ENCODE peak calls at places on chromosomes 4 and X, in nine cellular contexts. W is heart right ventricle; N is lung; B is CD8-positive, alpha-beta memory T cell; K is uterus; Y is Peyer's patch; M is psoas muscle; I is pancreas; T is A673. H is an unnamed sample. For H3K27me3, the result is how much of the 10 kb centered on the place peaks cover.

GRCh38 chr4:145130788-145131398 is 32.8 kb downstream of the ABCE1 start:
- DNase-seq in K (no peak), T (no peak), I (no peak), W (no peak), M (no peak), B (no peak), N (peak), Y (no peak), H (no peak)

GRCh38 chrX:78517124-78517523 is 142.0 kb downstream of the RTL3 start:
- DNase-seq in B (peak), W (no peak), M (no peak), N (no peak), K (no peak), T (no peak), I (no peak), Y (no peak), H (no peak)

GRCh38 chrX:29604381-29604780 is 611.0 kb upstream of the MAGEB2 start:
- DNase-seq in W (no peak), I (no peak), K (no peak), T (no peak), Y (no peak), N (no peak), B (no peak), M (no peak), H (no peak)

GRCh38 chrX:10108288-10108687 is 48.5 kb upstream of the CLCN4 start:
- DNase-seq in K (no peak), I (no peak), M (no peak), W (no peak), Y (no peak), B (no peak), T (no peak), N (no peak), H (no peak)

GRCh38 chr4:96845798-96846197 is 1005.9 kb downstream of the PDHA2 start:
- DNase-seq in W (no peak), N (no peak), Y (no peak), I (no peak), K (no peak), M (no peak), B (no peak), T (no peak), H (no peak)

GRCh38 chr4:147543039-147543438 is 62.1 kb downstream of the EDNRA start:
- DNase-seq in M (no peak), B (no peak), T (no peak), Y (no peak), I (no peak), W (no peak), N (no peak), K (no peak), H (no peak)

GRCh38 chr4:574346-575161 is 1.5 kb downstream of the TMEM271 start:
- DNase-seq in B (no peak), N (no peak), K (no peak), I (no peak), Y (no peak), T (no peak), W (no peak), M (no peak), H (no peak)

GRCh38 chr4:145071560-145071959 is 26.4 kb downstream of the ANAPC10 start:
- DNase-seq in K (no peak), B (no peak), Y (no peak), N (no peak), T (no peak), W (no peak), M (no peak), I (no peak), H (no peak)

GRCh38 chrX:16946971-16947562 is 609 bp downstream of the REPS2 start:
- DNase-seq in I (peak), N (peak), W (peak), K (peak), T (no peak), B (no peak), Y (peak), M (peak), H (no peak)

GRCh38 chrX:73962948-73963347 is 341.0 kb upstream of the ZCCHC13 start:
- DNase-seq in T (no peak), Y (no peak), W (no peak), B (no peak), K (no peak), M (no peak), I (no peak), N (no peak), H (no peak)

GRCh38 chr4:32268949-32269348 is 1548.8 kb downstream of the PCDH7 start:
- DNase-seq in Y (no peak), I (no peak), T (peak), B (no peak), M (no peak), W (no peak), K (no peak), N (no peak), H (no peak)

GRCh38 chr4:38904090-38904666 is 36.6 kb downstream of the FAM114A1 start:
- DNase-seq in W (no peak), Y (no peak), T (no peak), M (no peak), I (no peak), B (no peak), K (no peak), N (no peak), H (no peak)

GRCh38 chr4:80336582-80336981 is 1.1 kb downstream of the CFAP299 start:
- DNase-seq in W (no peak), I (no peak), M (no peak), T (no peak), N (peak), Y (no peak), K (no peak), B (no peak), H (no peak)

GRCh38 chr4:23934223-23934622 is 44.4 kb upstream of the PPARGC1A start:
- DNase-seq in W (no peak), M (no peak), K (no peak), Y (no peak), N (no peak), T (no peak), B (no peak), I (no peak), H (no peak)

GRCh38 chrX:47458528-47458927 is 24.5 kb downstream of the ZNF41 start:
- DNase-seq in K (no peak), W (no peak), I (no peak), B (peak), M (no peak), Y (no peak), N (no peak), T (no peak), H (no peak)

GRCh38 chr4:2095236-2096072 is 36.3 kb downstream of the NAT8L start:
- DNase-seq in B (no peak), N (peak), W (no peak), K (no peak), M (no peak), I (no peak), T (no peak), Y (no peak), H (no peak)

GRCh38 chr4:2258091-2259035 is 3.5 kb downstream of the MXD4 start:
- DNase-seq in I (peak), M (peak), B (no peak), T (no peak), K (no peak), W (no peak), N (no peak), Y (no peak), H (peak)

DNA sequence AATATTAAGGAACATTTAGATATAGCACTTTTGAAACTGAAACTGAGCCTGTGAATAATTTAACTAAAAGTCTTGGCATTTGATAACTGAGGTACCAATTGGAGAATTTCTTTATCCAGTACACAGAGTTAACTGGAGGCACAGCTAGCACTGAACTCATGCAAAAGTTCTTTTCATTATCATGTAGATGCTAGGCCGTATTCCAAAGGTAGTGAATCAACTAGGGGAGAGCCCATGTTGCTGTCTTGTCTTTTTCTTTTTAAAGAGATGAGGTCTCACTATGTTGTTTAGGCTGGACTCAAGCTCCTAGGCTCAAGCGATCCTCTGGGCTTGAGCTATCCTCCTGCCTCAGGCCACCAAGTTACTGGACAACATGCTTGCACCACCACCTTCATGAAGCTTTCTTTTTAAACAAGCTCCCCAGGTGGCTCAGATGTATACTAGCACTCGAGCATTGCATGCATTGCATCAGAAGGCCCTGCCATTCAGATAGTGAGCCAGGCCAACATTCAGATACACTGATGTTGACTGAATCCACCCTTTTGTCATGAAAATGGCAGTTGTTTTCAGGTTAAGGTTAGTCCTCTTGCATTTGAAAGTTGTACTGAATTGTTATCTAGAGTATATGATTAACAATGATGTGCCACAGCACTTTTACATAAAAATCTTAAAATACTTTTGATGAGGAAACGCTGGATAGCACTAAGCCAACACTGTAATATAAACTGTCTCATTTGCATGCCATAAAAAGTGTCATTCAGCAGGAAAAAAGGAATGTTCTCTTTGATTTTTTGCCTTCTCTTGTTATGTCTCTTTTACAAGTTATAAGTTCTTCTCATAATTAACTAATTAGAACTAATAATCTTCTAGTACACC is 76.6 kb downstream of the FNIP2 start:
- DNase-seq in W (no peak), N (no peak), Y (no peak), M (no peak), B (no peak), I (no peak), T (no peak), K (no peak), H (no peak)
- H3K27ac ChIP-seq in W (no peak), N (no peak), Y (no peak), M (no peak), B (no peak), I (no peak), T (no peak), K (no peak), H (no peak)

GRCh38 chrX:34112459-34112858 is 19.7 kb downstream of the FAM47A start:
- DNase-seq in W (no peak), N (no peak), M (no peak), B (no peak), Y (no peak), K (no peak), T (no peak), I (no peak), H (no peak)
- H3K27me3 ChIP-seq in W (under half), N (under half), M (under half), B (under half), Y (under half), K (under half), T (under half), I (under half), H (under half)

GRCh38 chr4:161498155-161498554 is 665.6 kb downstream of the FSTL5 start:
- DNase-seq in I (no peak), N (no peak), W (no peak), B (no peak), M (no peak), K (no peak), T (no peak), Y (no peak), H (no peak)
- H3K27ac ChIP-seq in I (no peak), N (no peak), W (no peak), B (no peak), M (no peak), K (no peak), T (no peak), Y (no peak), H (no peak)

GRCh38 chr4:82811838-82812672 is 13.5 kb upstream of the SCD5 start:
- DNase-seq in I (no peak), N (no peak), K (no peak), T (peak), Y (no peak), W (no peak), M (no peak), B (no peak), H (no peak)
- H3K27me3 ChIP-seq in I (under half), N (under half), K (under half), T (under half), Y (under half), W (under half), M (under half), B (under half), H (under half)

DNA sequence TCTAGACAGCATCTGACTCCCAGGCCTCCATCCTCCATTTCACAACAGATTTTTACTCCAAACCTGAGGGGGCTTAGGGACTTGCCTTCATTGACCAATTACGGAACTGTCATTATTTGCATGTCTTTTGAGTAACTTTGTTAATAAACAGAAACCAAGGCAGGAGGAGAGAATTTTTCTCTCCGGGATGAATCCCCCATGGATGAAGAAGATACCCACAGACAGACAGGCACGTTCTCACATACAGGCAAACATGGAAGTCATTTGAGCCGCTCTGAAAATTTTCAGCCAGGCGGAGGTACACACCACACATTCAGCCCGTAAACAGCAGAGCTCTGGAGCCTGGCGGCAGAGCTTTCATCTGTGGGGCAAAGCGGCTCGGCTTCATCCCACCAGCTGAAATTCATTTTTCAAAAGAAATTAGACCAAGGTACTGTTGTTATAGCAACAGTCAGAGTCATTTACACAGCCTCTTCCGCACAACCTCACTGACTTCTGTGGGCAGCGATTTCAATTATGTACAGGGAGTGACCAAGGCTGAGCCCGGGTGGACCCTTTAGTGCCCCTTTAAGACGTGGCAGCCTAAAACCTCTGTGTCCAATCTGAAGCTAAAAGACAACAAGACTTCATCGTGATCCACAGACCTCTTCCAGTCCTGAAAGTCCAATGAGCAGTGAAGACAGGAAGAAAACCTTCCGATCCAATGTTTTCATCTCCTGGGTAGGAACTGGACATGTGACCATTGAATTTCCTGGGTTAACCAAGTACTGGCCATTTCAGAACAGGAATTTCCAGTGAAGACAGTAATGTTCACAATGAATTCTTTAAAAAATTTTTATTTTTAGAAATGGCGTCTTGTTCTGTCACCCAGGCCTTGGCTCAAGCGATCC is 237.0 kb downstream of the MGST2 start:
- DNase-seq in B (no peak), M (no peak), Y (no peak), N (no peak), T (no peak), W (no peak), I (no peak), K (no peak), H (no peak)
- H3K27ac ChIP-seq in B (no peak), M (peak), Y (peak), N (peak), T (no peak), W (peak), I (peak), K (peak), H (peak)

GRCh38 chrX:140502491-140503229 is 2.2 kb downstream of the SOX3 start:
- DNase-seq in W (no peak), Y (no peak), K (no peak), I (no peak), B (no peak), T (no peak), N (no peak), M (no peak), H (no peak)
- H3K27me3 ChIP-seq in W (under half), Y (under half), K (under half), I (under half), B (under half), T (half or more), N (under half), M (under half), H (half or more)

GRCh38 chrX:133681897-133682296 is 266.6 kb upstream of the GPC4 start:
- DNase-seq in N (no peak), Y (no peak), W (no peak), K (no peak), B (no peak), T (no peak), M (no peak), I (no peak), H (no peak)

GRCh38 chrX:133676344-133677122 is 261.2 kb upstream of the GPC4 start:
- DNase-seq in T (no peak), M (no peak), B (no peak), K (no peak), I (no peak), Y (peak), W (no peak), N (peak), H (no peak)

GRCh38 chrX:133685806-133686205 is 270.5 kb upstream of the GPC4 start:
- DNase-seq in W (peak), N (no peak), Y (no peak), M (no peak), I (no peak), B (no peak), K (no peak), T (peak), H (no peak)

GRCh38 chrX:133677123-133678063 is 262.1 kb upstream of the GPC4 start:
- DNase-seq in T (no peak), N (no peak), Y (no peak), I (no peak), M (no peak), W (no peak), B (no peak), K (no peak), H (no peak)

GRCh38 chrX:133681416-133681815 is 266.1 kb upstream of the GPC4 start:
- DNase-seq in N (no peak), I (no peak), K (no peak), T (no peak), M (no peak), Y (no peak), W (no peak), B (no peak), H (no peak)
- H3K27ac ChIP-seq in N (no peak), I (no peak), K (no peak), T (no peak), M (no peak), Y (no peak), W (no peak), B (no peak), H (no peak)

GRCh38 chr4:7903686-7904085 is 36.0 kb downstream of the AFAP1 start:
- DNase-seq in I (no peak), T (no peak), M (no peak), N (no peak), W (no peak), K (no peak), Y (no peak), B (no peak), H (no peak)
- H3K27me3 ChIP-seq in I (under half), T (under half), M (under half), N (under half), W (under half), K (under half), Y (under half), B (under half), H (under half)

H was measured in dorsolateral prefrontal cortex.